ENCODE peak calls at places on chromosomes 5 and 9, in five cellular contexts. I is heart right ventricle, L is Daoy, E is foreskin fibroblast, J is ecto neural progenitor cell. Z is an unnamed sample.

GRCh38 chr5:132462856-132463745 is 27.5 kb downstream of the IRF1 start:
- DNase-seq in J (no peak), L (no peak), E (no peak), I (no peak), Z (no peak)

GRCh38 chr9:4238522-4238921 is 61.3 kb downstream of the GLIS3 start:
- DNase-seq in I (no peak), E (peak), J (no peak), L (peak), Z (no peak)

GRCh38 chr5:112228672-112229071 is 190.4 kb downstream of the EPB41L4A start:
- DNase-seq in I (peak), E (peak), L (peak), J (no peak), Z (no peak)

GRCh38 chr9:9901624-9902023 is 711.2 kb downstream of the PTPRD start:
- DNase-seq in I (no peak), L (no peak), E (no peak), J (no peak), Z (no peak)

GRCh38 chr9:15007698-15008097 is 97.5 kb upstream of the FREM1 start:
- DNase-seq in L (no peak), E (no peak), J (no peak), I (no peak), Z (no peak)

GRCh38 chr5:1512541-1513291 is 11.0 kb downstream of the LPCAT1 start:
- DNase-seq in J (no peak), I (no peak), E (no peak), L (no peak), Z (peak)

GRCh38 chr9:78130004-78130403 is 98.4 kb upstream of the GNAQ start:
- DNase-seq in L (peak), J (no peak), I (no peak), E (no peak), Z (no peak)

GRCh38 chr9:109282302-109282701 is 38.6 kb downstream of the EPB41L4B start:
- DNase-seq in E (no peak), J (no peak), L (no peak), I (no peak), Z (no peak)

GRCh38 chr5:164580155-164580554 is 1074.7 kb downstream of the MAT2B start:
- DNase-seq in E (no peak), L (no peak), J (no peak), I (no peak), Z (no peak)

GRCh38 chr5:159704160-159704559 is 212.1 kb upstream of the ADRA1B start:
- DNase-seq in E (peak), I (no peak), J (no peak), L (no peak), Z (no peak)